ENCODE peak calls at places on chromosomes 6 and 20, in ten cellular contexts. Q is T-cell; N is effector memory CD4-positive, alpha-beta T cell; A is uterus; X is fibroblast of pulmonary artery; S is upper lobe of left lung; L is globus pallidus; T is T-helper 1 cell; H is Jurkat, Clone E6-1; K is hippocampal formation. C is an unnamed sample.

GRCh38 chr6:63690210-63690609 is 54.6 kb downstream of the PHF3 start:
- DNase-seq in L (no peak), A (no peak), T (no peak), Q (no peak), X (peak; percentile 17), N (no peak), K (no peak), H (no peak), S (no peak), C (no peak)

GRCh38 chr6:158847012-158847529 is 27.9 kb upstream of the EZR start:
- DNase-seq in S (no peak), T (no peak), L (no peak), H (no peak), X (peak; percentile 44), N (no peak), K (no peak), Q (no peak), A (no peak), C (no peak)

GRCh38 chr6:126803769-126804168 is 314.7 kb upstream of the RSPO3 start:
- DNase-seq in K (no peak), N (no peak), H (no peak), Q (no peak), T (no peak), X (no peak), L (no peak), A (no peak), S (no peak), C (no peak)

GRCh38 chr20:10626896-10627295 is 46.9 kb downstream of the JAG1 start:
- DNase-seq in T (no peak), H (no peak), L (no peak), Q (no peak), X (peak; percentile 82), N (no peak), A (no peak), S (no peak), K (no peak), C (no peak)

GRCh38 chr6:79436232-79436631 is 101.0 kb downstream of the LCA5 start:
- DNase-seq in X (peak; percentile 76), A (no peak), K (no peak), S (no peak), H (no peak), N (no peak), Q (no peak), T (no peak), L (no peak), C (no peak)

GRCh38 chr6:133952815-133953633 is at the start of gene TBPL1:
- DNase-seq in T (peak; percentile 84), X (peak; percentile 97), K (peak; percentile 96), S (peak; percentile 96), H (peak; percentile 92), A (peak; percentile 96), Q (peak; percentile 86), L (peak; percentile 97), N (peak; percentile 84), C (peak; percentile 87)

GRCh38 chr6:52588710-52589091 is 11.8 kb upstream of the TRAM2 start:
- DNase-seq in L (no peak), X (no peak), H (no peak), S (no peak), Q (no peak), T (no peak), K (no peak), N (no peak), A (no peak), C (no peak)

GRCh38 chr6:125302840-125303511 is 1.2 kb upstream of the HDDC2 start:
- DNase-seq in A (no peak), T (no peak), X (no peak), Q (no peak), H (peak; percentile 43), K (no peak), N (no peak), S (no peak), L (no peak), C (no peak)

GRCh38 chr6:157479464-157480303 is 98.7 kb downstream of the ZDHHC14 start:
- DNase-seq in T (no peak), Q (no peak), H (no peak), K (no peak), S (no peak), A (no peak), X (no peak), N (no peak), L (no peak), C (no peak)

GRCh38 chr20:34954905-34955231 is 738 bp downstream of the GSS start:
- DNase-seq in A (no peak), S (no peak), L (no peak), Q (no peak), N (no peak), K (no peak), X (no peak), T (no peak), H (no peak), C (no peak)

GRCh38 chr6:21748343-21749063 is 155.0 kb downstream of the SOX4 start:
- DNase-seq in L (no peak), H (no peak), N (no peak), T (no peak), S (no peak), A (no peak), K (no peak), X (peak; percentile 58), Q (no peak), C (no peak)

GRCh38 chr6:121694389-121695185 is 259.1 kb downstream of the GJA1 start:
- DNase-seq in X (peak; percentile 55), N (no peak), L (no peak), H (no peak), T (no peak), K (no peak), S (no peak), Q (no peak), A (no peak), C (no peak)

GRCh38 chr6:69179681-69180080 is 544.6 kb downstream of the ADGRB3 start:
- DNase-seq in T (no peak), A (no peak), L (no peak), N (no peak), X (no peak), K (no peak), H (peak; percentile 5), Q (no peak), S (no peak), C (no peak)

GRCh38 chr6:126963077-126963809 is 155.2 kb upstream of the RSPO3 start:
- DNase-seq in L (no peak), H (no peak), X (no peak), S (no peak), N (no peak), K (no peak), A (no peak), T (no peak), Q (no peak), C (no peak)

GRCh38 chr6:111798281-111798725 is 74.9 kb downstream of the FYN start:
- DNase-seq in L (no peak), S (no peak), K (no peak), N (no peak), Q (no peak), H (no peak), X (no peak), A (no peak), T (no peak), C (no peak)